ENCODE peak calls at places on chromosomes 6 and 20, in nine cellular contexts. T is breast epithelium, I is Panc1, M is SK-N-SH, N is endothelial cell of umbilical vein, S is HCT116, X is transverse colon, Q is H1, V is K562. Y is an unnamed sample. For H3K4me1 and H3K36me3, the result is how much of the 10 kb centered on the place peaks cover.

GRCh38 chr20:16385462-16385861 is 187.8 kb downstream of the KIF16B start:
- DNase-seq in M (no peak), V (no peak), Q (no peak), N (no peak), S (no peak), I (no peak), X (no peak), T (no peak), Y (no peak)

GRCh38 chr6:108945686-108946158 is 97.5 kb downstream of the ARMC2 start:
- DNase-seq in S (no peak), N (no peak), M (no peak), X (peak), V (no peak), Q (no peak), I (no peak), T (no peak), Y (peak)

GRCh38 chr20:53597085-53597482 is 3.4 kb upstream of the ZNF217 start:
- DNase-seq in I (no peak), V (no peak), T (no peak), N (no peak), X (no peak), Q (peak), S (no peak), M (no peak), Y (peak)

GRCh38 chr20:17806739-17807441 is 107.1 kb downstream of the BANF2 start:
- DNase-seq in N (peak), Q (peak), X (peak), I (no peak), S (no peak), M (peak), T (peak), V (peak), Y (no peak)

GRCh38 chr6:166310634-166311033 is 2.4 kb upstream of the PRR18 start:
- DNase-seq in N (no peak), T (no peak), X (no peak), V (no peak), S (no peak), Q (peak), I (no peak), M (no peak), Y (no peak)

GRCh38 chr6:20306491-20306890 is 94.2 kb upstream of the MBOAT1 start:
- DNase-seq in N (no peak), M (no peak), S (no peak), Q (no peak), X (no peak), V (no peak), T (no peak), I (no peak), Y (no peak)

GRCh38 chr6:75183099-75183541 is 22.7 kb downstream of the COL12A1 start:
- DNase-seq in S (no peak), T (no peak), X (no peak), V (no peak), N (no peak), Q (no peak), I (no peak), M (no peak), Y (no peak)

GRCh38 chr6:127266892-127267741 is 453 bp downstream of the RNF146 start:
- DNase-seq in X (peak), V (peak), Q (peak), M (peak), T (peak), S (peak), I (no peak), N (peak), Y (peak)

GRCh38 chr6:34705241-34705640 is 8.7 kb upstream of the ILRUN start:
- DNase-seq in N (peak), I (no peak), V (no peak), M (no peak), Q (no peak), X (no peak), S (no peak), T (no peak), Y (no peak)

GRCh38 chr20:17507032-17507431 is 24.1 kb downstream of the BFSP1 start:
- DNase-seq in T (no peak), M (no peak), S (no peak), N (no peak), Q (no peak), X (no peak), I (no peak), V (no peak), Y (no peak)

GRCh38 chr6:150256618-150257272 is 112.1 kb upstream of the IYD start:
- DNase-seq in S (no peak), V (no peak), M (no peak), Q (no peak), N (no peak), X (no peak), T (no peak), I (no peak), Y (no peak)

GRCh38 chr6:7589221-7589620 is 777 bp upstream of the SNRNP48 start:
- DNase-seq in M (no peak), Q (no peak), S (no peak), X (no peak), V (no peak), T (no peak), N (no peak), I (no peak), Y (no peak)

GRCh38 chr20:52047811-52048302 is 143.7 kb downstream of the ZFP64 start:
- DNase-seq in Q (peak), N (peak), X (no peak), V (no peak), I (no peak), M (no peak), S (no peak), T (no peak), Y (no peak)

GRCh38 chr20:52761867-52762266 is 210.3 kb upstream of the TSHZ2 start:
- DNase-seq in S (no peak), V (no peak), I (no peak), X (no peak), M (no peak), T (no peak), N (no peak), Q (no peak), Y (no peak)

GRCh38 chr20:539848-540247 is 3.7 kb downstream of the CSNK2A1 start:
- DNase-seq in N (peak), T (no peak), Q (no peak), I (no peak), X (no peak), M (no peak), V (peak), S (no peak), Y (no peak)
- H3K4me1 ChIP-seq in N (under half), T (under half), Q (under half), I (under half), X (half or more), M (under half), V (under half), S (under half), Y (under half)

GRCh38 chr20:50585214-50585613 is 75.0 kb downstream of the PTPN1 start:
- DNase-seq in S (no peak), X (no peak), N (no peak), T (no peak), Q (no peak), I (no peak), M (no peak), V (no peak), Y (no peak)
- H3K36me3 ChIP-seq in S (under half), X (under half), N (under half), T (under half), Q (under half), I (under half), M (under half), V (half or more), Y (under half)

GRCh38 chr6:112237644-112238043 is 16.7 kb downstream of the LAMA4 start:
- DNase-seq in I (no peak), X (peak), Q (no peak), T (no peak), N (peak), M (no peak), V (no peak), S (no peak), Y (no peak)
- TF ChIP-seq POLR2AphosphoS5 in I (no peak), X (no peak), Q (no peak), T (peak), N (no peak), M (no peak), V (no peak), S (no peak), Y (no peak)

DNA sequence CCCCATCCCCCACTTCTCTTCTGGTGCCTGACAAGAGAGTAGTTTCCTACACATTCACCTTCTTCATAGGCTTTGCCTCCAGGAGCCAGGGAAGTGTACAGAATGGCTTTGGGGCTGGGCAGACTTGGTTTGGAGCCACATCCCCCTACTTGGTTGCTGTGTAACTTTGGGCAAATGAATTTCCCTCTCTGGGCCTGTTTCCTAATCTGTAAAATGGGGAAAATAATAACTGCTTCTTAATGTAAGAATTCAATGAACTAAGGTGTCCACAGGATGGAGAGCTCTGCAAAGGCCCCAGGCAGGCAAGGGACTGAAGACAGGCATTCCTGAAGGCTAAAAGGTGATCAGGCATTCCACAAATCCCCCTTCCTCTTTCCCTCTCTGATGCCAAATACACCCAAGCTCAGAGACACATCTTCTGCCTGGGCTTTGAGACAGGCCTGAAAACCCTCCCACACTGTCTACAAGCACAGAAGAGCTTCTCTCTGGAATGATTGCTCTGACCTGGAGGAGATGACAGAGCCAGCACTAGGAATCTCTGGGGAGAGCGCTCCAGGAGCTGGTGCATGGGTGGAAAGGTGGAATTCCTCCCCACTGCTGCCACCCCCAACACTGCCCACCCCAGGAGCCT is 6.9 kb upstream of the C20orf203 start:
- DNase-seq in V (no peak), T (no peak), S (no peak), N (no peak), Q (no peak), M (no peak), X (no peak), I (no peak), Y (no peak)
- H3K4me1 ChIP-seq in V (half or more), T (under half), S (under half), N (under half), Q (under half), M (under half), X (under half), I (under half), Y (under half)

DNA sequence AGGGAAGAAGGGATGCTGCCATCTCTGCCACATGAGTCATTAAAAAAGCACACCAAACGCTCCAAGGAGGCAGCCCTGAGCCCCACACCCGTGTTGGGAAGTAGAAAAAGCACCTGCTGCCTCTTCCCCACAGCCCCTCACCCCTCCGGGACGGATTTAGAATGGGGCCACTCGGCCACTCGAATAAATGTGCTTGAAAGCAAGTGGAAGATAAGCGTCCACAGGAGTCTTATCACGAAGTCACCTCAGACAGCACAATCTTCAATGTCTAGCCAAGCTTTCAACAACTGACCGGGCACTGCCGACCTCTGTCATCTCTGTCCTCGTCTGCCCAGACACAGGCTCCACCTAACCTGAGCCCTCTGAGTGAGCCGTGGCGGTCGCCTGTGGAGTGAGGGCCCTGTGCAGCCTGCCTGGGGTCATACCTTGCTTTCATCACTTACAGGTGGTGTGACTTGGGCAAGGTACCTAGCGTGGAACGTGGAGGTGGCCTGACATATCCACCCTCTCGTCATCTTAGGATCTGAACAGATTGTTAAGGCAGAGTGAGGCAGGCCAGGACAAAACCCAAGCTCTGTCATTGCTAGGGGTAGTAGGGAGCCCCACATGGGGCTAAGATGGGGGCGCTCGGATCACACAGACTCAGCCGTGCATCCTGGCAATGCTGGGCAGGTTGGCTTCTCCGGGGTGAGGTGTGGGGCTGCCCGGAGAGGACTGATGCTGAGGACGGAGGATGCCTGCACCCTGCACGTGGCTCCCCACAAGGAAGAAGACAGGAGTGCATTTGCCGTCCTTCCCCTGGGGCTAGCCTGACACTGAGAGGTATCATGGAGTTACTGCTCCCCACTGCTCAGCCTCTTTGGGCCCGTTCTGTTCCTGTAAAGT is 34.8 kb downstream of the PSMG4 start:
- DNase-seq in Q (no peak), M (no peak), I (no peak), T (no peak), X (peak), S (no peak), N (no peak), V (no peak), Y (no peak)
- H3K36me3 ChIP-seq in Q (under half), M (under half), I (under half), T (under half), X (under half), S (under half), N (under half), V (under half), Y (under half)

GRCh38 chr6:101853686-101854085 is 460.2 kb downstream of the GRIK2 start:
- DNase-seq in M (no peak), Q (no peak), I (no peak), T (no peak), S (no peak), N (no peak), X (no peak), V (no peak), Y (no peak)

GRCh38 chr6:101847690-101848089 is 454.2 kb downstream of the GRIK2 start:
- DNase-seq in N (no peak), V (no peak), M (no peak), Q (peak), I (no peak), T (no peak), S (no peak), X (no peak), Y (no peak)

GRCh38 chr6:101853226-101853625 is 459.7 kb downstream of the GRIK2 start:
- DNase-seq in T (no peak), M (no peak), X (no peak), N (no peak), V (no peak), S (no peak), Q (no peak), I (no peak), Y (no peak)

DNA sequence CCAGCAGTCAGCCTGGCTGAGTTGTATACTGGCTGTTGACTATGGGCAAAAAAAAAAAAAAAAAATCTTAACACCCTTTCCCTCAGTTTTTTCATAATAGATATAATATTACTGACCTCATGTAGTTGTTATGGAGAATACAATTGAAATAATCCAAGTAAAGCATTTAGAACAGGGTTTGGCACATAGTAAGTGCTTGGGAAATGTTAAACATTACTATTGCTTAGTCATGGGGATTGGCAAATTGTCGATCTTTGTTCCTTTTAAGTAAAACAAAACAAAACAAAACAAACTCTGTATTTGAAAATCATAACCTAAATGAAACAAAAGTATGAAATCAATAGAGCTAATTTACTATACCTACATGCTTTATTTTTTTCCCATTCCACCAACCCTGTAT is 458.4 kb downstream of the GRIK2 start:
- DNase-seq in N (no peak), V (no peak), T (no peak), M (no peak), I (no peak), X (no peak), Q (no peak), S (no peak), Y (no peak)
- TF ChIP-seq POLR2AphosphoS5 in N (no peak), V (no peak), T (no peak), M (no peak), I (no peak), X (no peak), Q (no peak), S (no peak), Y (no peak)

GRCh38 chr6:143293526-143293925 is 157.0 kb downstream of the ADAT2 start:
- DNase-seq in I (no peak), Q (no peak), T (no peak), N (no peak), V (no peak), X (no peak), M (no peak), S (no peak), Y (no peak)
- H3K4me1 ChIP-seq in I (under half), Q (under half), T (under half), N (under half), V (under half), X (under half), M (under half), S (under half), Y (under half)

GRCh38 chr6:109987196-109987595 is 9.1 kb downstream of the GPR6 start:
- DNase-seq in X (no peak), V (no peak), T (no peak), S (no peak), I (no peak), Q (no peak), M (no peak), N (no peak), Y (no peak)
- H3K36me3 ChIP-seq in X (under half), V (under half), T (under half), S (under half), I (under half), Q (under half), M (under half), N (under half), Y (under half)

DNA sequence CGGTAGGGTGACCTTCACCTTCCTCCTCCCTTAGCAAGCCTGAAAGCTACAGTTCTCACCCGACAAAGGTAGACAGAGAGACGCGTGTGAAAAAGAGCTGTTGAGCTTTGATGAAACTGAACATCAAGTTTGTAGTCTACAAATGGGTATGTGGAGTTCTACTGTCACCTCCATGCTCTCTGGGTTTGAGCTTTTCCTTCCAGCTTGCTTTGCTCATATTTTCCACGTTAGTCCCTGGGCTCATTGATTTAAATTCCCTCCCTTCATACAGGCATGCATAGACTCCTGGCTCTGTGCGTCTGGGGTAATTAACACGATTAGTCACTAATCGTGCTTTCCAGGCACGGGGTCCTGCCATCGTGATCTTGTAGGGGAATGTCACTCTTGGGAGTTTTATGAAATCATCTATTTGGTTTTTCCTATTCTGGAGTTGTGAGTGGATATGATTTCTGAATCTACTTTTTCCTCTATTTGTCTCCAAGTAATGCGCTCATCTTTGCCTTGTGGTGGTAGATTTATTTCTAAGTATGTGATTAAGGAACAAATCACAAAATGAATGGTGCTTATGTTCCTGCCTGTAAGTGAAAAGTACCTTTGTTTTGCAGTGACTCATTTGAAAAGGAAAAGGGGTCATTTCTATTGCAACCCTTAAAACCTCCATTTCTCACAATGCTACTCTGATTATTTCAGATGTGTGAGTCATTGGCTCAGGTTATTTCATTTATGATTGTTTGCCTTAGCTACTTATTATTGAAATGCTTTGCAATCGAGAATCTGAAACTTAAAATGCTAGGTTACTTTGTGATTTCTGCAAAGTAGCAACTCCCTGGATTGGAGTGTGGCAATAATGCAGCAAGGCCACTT is 154.6 kb downstream of the ZDHHC14 start:
- DNase-seq in I (peak), Q (no peak), S (peak), N (peak), M (no peak), V (no peak), T (no peak), X (no peak), Y (no peak)
- TF ChIP-seq POLR2AphosphoS5 in I (no peak), Q (no peak), S (no peak), N (peak), M (no peak), V (no peak), T (no peak), X (no peak), Y (no peak)

GRCh38 chr20:1832634-1833033 is 62.6 kb upstream of the SIRPA start:
- DNase-seq in T (no peak), M (no peak), V (no peak), X (no peak), N (no peak), Q (no peak), S (no peak), I (no peak), Y (no peak)
- H3K4me1 ChIP-seq in T (under half), M (under half), V (under half), X (under half), N (under half), Q (under half), S (under half), I (under half), Y (under half)

Y was measured in prostate gland.